ENCODE peak calls at places on chromosomes 2 and 18, in five cellular contexts. J, C, E, F and W are unnamed samples.
A peak's percentile ranks its signal among the peaks of the same experiment; 100 is the strongest.

GRCh38 chr2:64379221-64379620 is 74.7 kb upstream of the LGALSL start:
- DNase-seq in J (no peak), C (no peak), E (no peak), F (no peak), W (no peak)

GRCh38 chr2:173588931-173589369 is 234.3 kb downstream of the CDCA7 start:
- DNase-seq in F (no peak), E (no peak), J (no peak), C (no peak), W (peak; percentile 77)

GRCh38 chr18:67568166-67568565 is 51.6 kb upstream of the DSEL start:
- DNase-seq in C (no peak), F (no peak), J (no peak), E (no peak), W (no peak)

GRCh38 chr2:72027426-72028161 is 120.1 kb downstream of the CYP26B1 start:
- DNase-seq in C (no peak), F (no peak), J (no peak), E (no peak), W (no peak)

GRCh38 chr2:161946489-161947107 is 127.4 kb downstream of the DPP4 start:
- DNase-seq in F (no peak), C (no peak), E (peak; percentile 25), J (no peak), W (no peak)

GRCh38 chr2:46749042-46749461 is 166.6 kb downstream of the MCFD2 start:
- DNase-seq in C (peak; percentile 37), F (no peak), E (peak; percentile 25), J (no peak), W (peak; percentile 68)

GRCh38 chr18:76981388-76981968 is 151.1 kb downstream of the MBP start:
- DNase-seq in C (no peak), E (no peak), J (no peak), F (peak; percentile 49), W (no peak)

GRCh38 chr2:174794851-174795374 is 30.6 kb upstream of the CHRNA1 start:
- DNase-seq in E (no peak), F (no peak), C (no peak), J (no peak), W (no peak)

GRCh38 chr2:45268631-45269030 is 259.4 kb upstream of the SIX2 start:
- DNase-seq in E (no peak), C (no peak), F (no peak), J (no peak), W (no peak)

GRCh38 chr2:69241039-69241586 is 145.9 kb downstream of the GFPT1 start:
- DNase-seq in F (no peak), E (no peak), C (no peak), J (no peak), W (no peak)

GRCh38 chr2:64085936-64086335 is 58.3 kb downstream of the PELI1 start:
- DNase-seq in C (no peak), F (no peak), J (no peak), E (no peak), W (no peak)

GRCh38 chr2:176583530-176584101 is 314.4 kb downstream of the MTX2 start:
- DNase-seq in C (no peak), J (no peak), E (peak; percentile 13), F (no peak), W (peak; percentile 30)

GRCh38 chr2:126979604-126980003 is 80.9 kb downstream of the TEX51 start:
- DNase-seq in C (no peak), J (no peak), E (no peak), F (no peak), W (no peak)

GRCh38 chr2:88452151-88452851 is at the start of gene FOXI3:
- DNase-seq in C (no peak), F (no peak), J (peak; percentile 26), E (no peak), W (no peak)

GRCh38 chr2:110773470-110773921 is 41.1 kb downstream of the ACOXL start:
- DNase-seq in C (no peak), J (peak; percentile 89), E (no peak), F (no peak), W (no peak)

GRCh38 chr2:237996041-237996593 is 29.3 kb downstream of the UBE2F start:
- DNase-seq in F (no peak), E (no peak), C (peak; percentile 44), J (no peak), W (no peak)

GRCh38 chr2:86078801-86079545 is 26.7 kb downstream of the POLR1A start:
- DNase-seq in J (no peak), C (no peak), F (peak; percentile 43), E (no peak), W (no peak)

GRCh38 chr2:54455584-54456525 is at the start of gene SPTBN1:
- DNase-seq in E (peak; percentile 36), J (peak; percentile 97), F (peak; percentile 29), C (peak; percentile 79), W (no peak)

GRCh38 chr2:75047907-75048625 is 89.6 kb downstream of the POLE4 start:
- DNase-seq in E (no peak), C (no peak), J (no peak), F (no peak), W (no peak)

GRCh38 chr2:34533585-34534225 is 934.6 kb upstream of the FAM98A start:
- DNase-seq in J (no peak), F (no peak), E (no peak), C (no peak), W (no peak)

GRCh38 chr2:42878581-42878980 is 86.2 kb upstream of the HAAO start:
- DNase-seq in F (no peak), E (no peak), C (no peak), J (no peak), W (no peak)

GRCh38 chr2:195307751-195308150 is 349.3 kb upstream of the SLC39A10 start:
- DNase-seq in C (no peak), F (no peak), E (no peak), J (no peak), W (no peak)

GRCh38 chr2:180604077-180604476 is 376.3 kb upstream of the UBE2E3 start:
- DNase-seq in E (no peak), F (no peak), J (no peak), C (no peak), W (no peak)

GRCh38 chr2:177338177-177338721 is 54.3 kb upstream of the AGPS start:
- DNase-seq in C (no peak), J (no peak), E (peak; percentile 74), F (no peak), W (peak; percentile 94)

GRCh38 chr2:60838481-60838880 is 42.9 kb upstream of the REL start:
- DNase-seq in E (no peak), F (no peak), C (no peak), J (no peak), W (no peak)

GRCh38 chr2:60840880-60841279 is 40.5 kb upstream of the REL start:
- DNase-seq in C (no peak), F (peak; percentile 83), E (no peak), J (no peak), W (no peak)

GRCh38 chr2:60836491-60836890 is 44.9 kb upstream of the REL start:
- DNase-seq in J (peak; percentile 18), E (no peak), C (no peak), F (no peak), W (no peak)

GRCh38 chr2:60837123-60837522 is 44.3 kb upstream of the REL start:
- DNase-seq in F (no peak), E (no peak), J (peak; percentile 3), C (no peak), W (no peak)

DNA sequence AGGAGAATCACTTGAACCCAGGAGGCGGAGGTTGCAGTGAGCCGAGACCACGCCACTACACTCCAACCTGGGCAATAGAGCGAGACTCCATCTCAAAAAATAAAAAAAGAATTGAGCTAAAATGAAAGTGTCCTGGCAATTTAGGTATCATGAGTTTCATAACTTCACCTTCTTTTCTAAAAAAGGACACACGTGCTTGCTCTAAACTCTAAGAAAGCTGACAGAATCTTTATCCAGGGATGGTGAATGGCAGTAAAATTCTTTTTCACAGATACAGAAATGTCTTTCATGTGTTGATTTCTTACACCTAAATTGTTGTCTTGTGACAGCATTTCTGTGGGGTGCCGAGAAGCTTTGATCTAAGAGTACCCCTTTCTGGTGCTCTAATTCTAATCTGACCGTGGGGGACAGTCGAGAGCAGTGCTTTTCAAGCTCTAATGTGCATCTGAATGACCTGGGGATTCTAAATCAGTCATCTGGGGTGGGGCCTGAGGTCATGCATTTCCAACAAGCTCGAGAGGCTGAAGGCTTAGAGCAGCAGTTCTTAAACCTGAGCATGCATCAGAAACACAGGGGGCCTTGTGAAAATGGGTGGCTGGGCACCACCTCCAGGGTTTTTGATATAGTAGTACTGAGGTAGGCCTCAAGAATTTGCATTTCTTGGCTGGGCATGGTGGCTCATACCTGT is 42.1 kb upstream of the REL start:
- DNase-seq in E (no peak), C (no peak), F (peak; percentile 42), J (no peak), W (no peak)
- TF ChIP-seq CTCF in E (no peak), C (no peak), F (no peak), J (no peak), W (no peak)

DNA sequence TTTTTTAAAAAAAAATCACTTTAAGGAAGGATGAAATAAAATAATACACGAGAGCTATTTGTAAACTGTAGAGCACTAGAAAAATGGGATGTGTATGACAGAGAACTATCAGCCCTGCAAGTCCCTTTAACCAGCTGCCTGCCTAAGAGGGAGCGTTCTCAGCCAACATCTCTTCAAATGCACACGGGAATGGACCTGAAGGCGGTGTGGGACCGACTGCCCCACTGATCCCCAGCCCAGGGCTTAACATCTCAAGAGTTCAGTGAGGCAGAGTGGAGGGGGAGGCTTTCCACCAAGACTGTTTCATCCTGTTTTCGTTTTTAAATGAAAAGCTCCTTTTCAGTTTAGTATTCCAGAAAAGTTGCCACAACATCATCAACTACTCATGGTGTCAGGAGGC is 2.2 kb downstream of the INPP4A start:
- DNase-seq in J (no peak), F (no peak), E (no peak), C (no peak), W (no peak)
- H3K4me3 ChIP-seq in J (no peak overlapping the region), F (no peak overlapping the region), E (no peak overlapping the region), C (no peak overlapping the region), W (no peak overlapping the region)

DNA sequence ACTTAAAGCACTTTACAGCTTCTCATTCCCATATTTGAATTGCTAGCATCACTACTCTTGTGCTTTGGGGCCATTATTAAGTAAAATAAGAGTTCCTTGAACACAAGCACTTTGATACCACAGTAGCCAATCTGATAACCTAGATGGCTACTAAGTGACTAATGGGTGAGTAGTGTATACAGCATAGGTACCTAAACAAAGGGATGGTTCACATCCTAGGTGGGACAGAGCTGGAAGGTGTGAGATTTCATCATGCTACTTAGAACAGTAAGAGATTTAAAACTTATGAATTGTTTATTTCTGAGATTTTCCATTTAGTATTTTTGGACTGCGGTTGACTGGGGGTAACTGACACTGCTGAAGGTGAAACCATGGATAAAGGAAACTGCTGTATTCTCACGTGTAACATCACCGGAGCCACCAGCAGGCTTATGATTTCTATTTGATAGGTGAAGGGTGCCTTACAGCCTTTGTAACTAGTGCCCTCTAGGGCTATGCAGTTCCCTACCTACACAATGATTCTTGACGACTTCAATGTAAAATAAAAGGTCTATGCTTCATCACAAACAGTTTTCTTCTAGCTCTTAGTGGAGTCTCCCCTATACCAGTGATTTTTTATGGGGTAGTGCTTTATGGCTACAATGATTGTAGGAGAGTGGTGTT is 22.1 kb upstream of the CRIM1 start:
- DNase-seq in C (no peak), F (no peak), J (no peak), E (no peak), W (no peak)
- TF ChIP-seq CTCF in C (no peak), F (peak; percentile 25), J (no peak), E (peak; percentile 66), W (peak; percentile 23)

DNA sequence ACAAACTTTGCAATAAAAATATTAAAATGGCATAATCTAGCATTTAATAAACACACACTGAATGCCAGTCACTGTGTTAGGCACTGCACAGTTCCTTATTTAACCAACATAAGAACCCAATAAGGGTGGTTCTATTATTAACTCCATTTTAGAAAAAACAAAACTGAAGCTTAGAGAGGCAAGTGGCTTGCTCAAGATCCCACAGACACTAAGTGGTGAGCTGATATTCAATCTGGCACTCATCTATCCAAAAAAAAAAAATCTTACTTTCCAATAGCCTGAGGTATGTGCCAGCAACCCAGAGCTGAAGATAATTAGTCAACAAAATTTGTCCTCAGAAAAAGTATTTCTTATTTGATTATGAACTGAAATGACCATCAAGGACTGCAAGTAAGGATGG is 799 bp downstream of the CYTIP start:
- DNase-seq in E (no peak), C (no peak), J (no peak), F (no peak), W (no peak)
- H3K4me3 ChIP-seq in E (no peak overlapping the region), C (no peak overlapping the region), J (peak overlapping the region; percentile 8), F (peak overlapping the region; percentile 45), W (no peak overlapping the region)